ENCODE peak calls at places on chromosome 12, in seven cellular contexts. O, N, Y, B, F, C and K are unnamed samples.

GRCh38 chr12:62715086-62715786 is 219.7 kb downstream of the PPM1H start:
- DNase-seq in Y (no peak), F (no peak), B (peak), N (no peak), C (no peak), O (no peak), K (no peak)

GRCh38 chr12:130992448-130992847 is 38.7 kb downstream of the ADGRD1 start:
- DNase-seq in F (no peak), N (no peak), C (no peak), B (no peak), O (no peak), Y (no peak), K (no peak)

GRCh38 chr12:112005419-112006395 is 7.3 kb downstream of the TMEM116 start:
- DNase-seq in B (no peak), Y (no peak), C (no peak), F (no peak), O (peak), N (no peak), K (peak)

GRCh38 chr12:43338848-43339526 is 213.0 kb downstream of the ADAMTS20 start:
- DNase-seq in N (peak), C (peak), O (peak), B (peak), Y (no peak), F (peak), K (peak)

GRCh38 chr12:124668602-124669001 is 101.2 kb upstream of the NCOR2 start:
- DNase-seq in C (no peak), F (no peak), O (no peak), Y (no peak), B (no peak), N (peak), K (no peak)

GRCh38 chr12:98227162-98227561 is 288.2 kb upstream of the TMPO start:
- DNase-seq in F (no peak), Y (no peak), N (peak), O (peak), C (no peak), B (no peak), K (no peak)

GRCh38 chr12:53500119-53500775 is 836 bp upstream of the TARBP2 start:
- DNase-seq in B (peak), C (no peak), F (no peak), Y (no peak), O (no peak), N (peak), K (peak)

GRCh38 chr12:75889214-75889613 is 142.4 kb downstream of the PHLDA1 start:
- DNase-seq in F (no peak), N (no peak), Y (no peak), O (peak), B (peak), C (no peak), K (no peak)

GRCh38 chr12:90621927-90622326 is 333.0 kb downstream of the CCER1 start:
- DNase-seq in B (no peak), F (no peak), Y (no peak), C (no peak), O (no peak), N (peak), K (no peak)

GRCh38 chr12:106311139-106311538 is 8.6 kb downstream of the TCP11L2 start:
- DNase-seq in O (no peak), Y (no peak), F (peak), N (no peak), B (no peak), C (no peak), K (no peak)